ENCODE peak calls at places on chromosomes 4 and X, in seven cellular contexts. C is B cell, O is AG10803, U is nephron progenitor cell, E is mammary epithelial cell, Y is dorsolateral prefrontal cortex, L is pancreas. P is an unnamed sample.

GRCh38 chr4:66688674-66689073 is 856.6 kb downstream of the CENPC start:
- DNase-seq in Y (no peak), C (no peak), L (no peak), U (no peak), E (peak), O (peak), P (no peak)

GRCh38 chrX:79161655-79162054 is 17.2 kb downstream of the GPR174 start:
- DNase-seq in C (peak), O (no peak), L (no peak), U (no peak), Y (no peak), E (no peak), P (peak)

GRCh38 chr4:15479913-15480185 is 10.2 kb downstream of the CC2D2A start:
- DNase-seq in Y (no peak), C (no peak), L (no peak), E (no peak), O (peak), U (no peak), P (no peak)

GRCh38 chrX:44946771-44947170 is 73.8 kb downstream of the KDM6A start:
- DNase-seq in U (no peak), E (peak), L (no peak), C (no peak), O (no peak), Y (no peak), P (no peak)

GRCh38 chr4:15550491-15550890 is 80.8 kb downstream of the CC2D2A start:
- DNase-seq in Y (no peak), O (no peak), L (no peak), E (no peak), U (no peak), C (no peak), P (no peak)

GRCh38 chrX:24563291-24564010 is 83.7 kb downstream of the PCYT1B start:
- DNase-seq in O (no peak), U (no peak), Y (peak), E (no peak), L (no peak), C (no peak), P (no peak)

GRCh38 chr4:153792007-153792892 is 3.4 kb upstream of the SFRP2 start:
- DNase-seq in U (peak), Y (peak), E (peak), O (peak), L (peak), C (peak), P (peak)

GRCh38 chr4:134807231-134807745 is 605.7 kb upstream of the PABPC4L start:
- DNase-seq in C (no peak), L (no peak), Y (no peak), O (no peak), E (no peak), U (no peak), P (no peak)

GRCh38 chr4:151804821-151805220 is 44.0 kb upstream of the GATB start:
- DNase-seq in U (no peak), Y (no peak), L (no peak), E (no peak), O (no peak), C (no peak), P (no peak)

GRCh38 chr4:108080752-108081151 is 88.0 kb downstream of the LEF1 start:
- DNase-seq in C (no peak), U (no peak), O (no peak), Y (no peak), E (no peak), L (no peak), P (no peak)

GRCh38 chr4:70838400-70838971 is 1.2 kb downstream of the GRSF1 start:
- DNase-seq in O (peak), C (no peak), U (no peak), E (peak), L (no peak), Y (no peak), P (no peak)

GRCh38 chr4:149140841-149141240 is 674.8 kb downstream of the IQCM start:
- DNase-seq in C (no peak), E (no peak), O (no peak), L (no peak), U (no peak), Y (no peak), P (no peak)

GRCh38 chr4:121988950-121989349 is 37.1 kb upstream of the TRPC3 start:
- DNase-seq in C (no peak), E (no peak), Y (no peak), L (no peak), U (no peak), O (no peak), P (no peak)

GRCh38 chr4:99828477-99828876 is 11.8 kb downstream of the DAPP1 start:
- DNase-seq in E (peak), C (no peak), O (no peak), Y (no peak), L (no peak), U (no peak), P (no peak)

GRCh38 chrX:67723580-67724351 is 179.9 kb downstream of the AR start:
- DNase-seq in Y (no peak), O (no peak), U (no peak), E (no peak), C (no peak), L (no peak), P (no peak)

GRCh38 chr4:56187601-56188177 is 199.6 kb downstream of the AASDH start:
- DNase-seq in C (no peak), U (no peak), E (no peak), Y (no peak), O (no peak), L (no peak), P (no peak)

GRCh38 chr4:112847781-112848180 is 201.7 kb upstream of the ANK2 start:
- DNase-seq in E (no peak), O (no peak), Y (no peak), U (no peak), L (no peak), C (no peak), P (no peak)

GRCh38 chrX:3550160-3550765 is 163.2 kb downstream of the PRKX start:
- DNase-seq in L (peak), C (no peak), O (no peak), U (no peak), E (peak), Y (no peak), P (no peak)

GRCh38 chrX:45596190-45596808 is 395.6 kb upstream of the DIPK2B start:
- DNase-seq in O (peak), U (no peak), E (no peak), Y (no peak), C (no peak), L (no peak), P (no peak)

GRCh38 chr4:174316954-174317353 is 33.2 kb downstream of the CEP44 start:
- DNase-seq in E (no peak), L (no peak), Y (no peak), C (no peak), O (no peak), U (no peak), P (no peak)

GRCh38 chr4:28760003-28760402 is 1899.4 kb downstream of the STIM2 start:
- DNase-seq in Y (no peak), L (no peak), C (no peak), E (no peak), U (no peak), O (no peak), P (no peak)

GRCh38 chr4:25448379-25449109 is 71.5 kb downstream of the ANAPC4 start:
- DNase-seq in O (peak), U (no peak), Y (no peak), L (no peak), E (peak), C (no peak), P (no peak)

GRCh38 chrX:74420194-74421035 is 878 bp upstream of the SLC16A2 start:
- DNase-seq in L (peak), C (peak), U (peak), Y (peak), O (peak), E (peak), P (no peak)

DNA sequence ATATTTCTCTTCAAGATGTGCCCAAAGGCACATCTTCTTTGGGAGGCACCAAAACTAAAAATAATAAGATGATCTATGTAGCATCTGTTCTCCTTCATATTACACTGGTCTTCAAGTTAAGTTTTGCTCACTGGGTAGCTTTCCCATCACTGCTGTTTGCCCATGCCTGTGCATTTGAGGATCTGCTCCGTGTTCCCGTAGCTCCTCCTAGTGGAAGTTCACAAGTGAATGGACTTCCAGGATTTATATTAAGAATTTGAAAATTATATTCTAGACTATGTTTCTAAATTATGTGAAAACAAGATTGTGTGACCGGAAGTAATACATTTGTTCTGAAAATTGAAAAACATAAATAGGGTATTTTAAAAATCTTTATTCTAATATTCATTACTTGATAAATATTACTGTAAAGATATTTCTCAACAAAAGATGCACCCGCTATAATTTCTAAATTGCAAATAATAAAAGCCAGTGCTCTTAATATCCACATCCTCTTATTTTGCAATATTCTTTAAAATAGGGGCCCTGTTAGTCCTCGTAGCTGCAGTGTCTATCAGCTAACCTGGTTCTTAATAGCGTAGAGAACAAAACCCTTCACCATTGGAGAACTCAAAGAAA is 147.7 kb downstream of the RBM46 start:
- DNase-seq in E (peak), O (peak), C (no peak), U (no peak), L (no peak), Y (no peak), P (no peak)
- TF ChIP-seq CTCF in E (peak), O (peak), C (no peak), U (peak), L (peak), Y (peak), P (peak)

GRCh38 chr4:186366326-186366725 is 100.3 kb downstream of the F11 start:
- DNase-seq in Y (no peak), L (no peak), E (no peak), U (no peak), O (no peak), C (no peak), P (no peak)
- TF ChIP-seq CTCF in Y (no peak), L (no peak), E (no peak), U (no peak), O (no peak), C (no peak), P (no peak)

GRCh38 chr4:3148926-3149325 is 74.4 kb downstream of the HTT start:
- DNase-seq in U (no peak), L (no peak), Y (no peak), E (no peak), O (no peak), C (no peak), P (no peak)

DNA sequence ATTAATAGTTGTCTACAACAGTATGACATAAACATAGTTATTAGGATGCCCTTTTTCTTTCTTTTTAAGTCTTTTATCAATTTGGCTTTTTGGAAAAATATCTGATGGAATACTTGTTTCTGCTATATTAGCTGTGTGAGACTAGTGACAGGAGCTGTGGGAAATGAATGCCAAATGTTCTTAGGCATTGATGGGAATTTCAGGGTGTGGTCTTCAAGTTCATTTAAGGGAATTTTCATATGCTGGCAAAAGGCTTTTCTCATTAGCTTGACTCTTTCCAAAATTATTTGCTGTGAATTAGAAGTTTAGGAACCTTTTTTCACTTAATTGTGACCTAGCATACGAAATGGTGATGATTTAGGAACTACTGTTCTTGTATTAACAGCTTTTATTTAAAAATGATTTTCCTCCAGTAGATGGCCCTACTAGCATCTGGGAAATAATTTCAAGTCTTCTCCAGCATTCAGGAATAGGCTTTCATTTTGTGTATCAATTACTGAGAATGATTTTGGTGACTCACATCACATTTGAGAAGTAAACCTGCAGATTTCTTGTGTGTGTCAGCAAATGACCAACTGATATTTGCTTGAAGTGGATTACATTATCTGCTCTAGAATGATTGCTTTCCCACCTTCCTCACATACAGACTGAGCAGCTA is 70.9 kb downstream of the HTT start:
- DNase-seq in Y (no peak), O (peak), U (no peak), E (no peak), L (no peak), C (no peak), P (no peak)
- TF ChIP-seq CTCF in Y (peak), O (peak), U (no peak), E (peak), L (no peak), C (no peak), P (no peak)

GRCh38 chrX:154751669-154752271 is 893 bp upstream of the GAB3 start:
- DNase-seq in C (no peak), Y (no peak), O (no peak), U (no peak), E (no peak), L (no peak), P (no peak)

GRCh38 chrX:154751121-154751668 is 318 bp upstream of the GAB3 start:
- DNase-seq in U (no peak), Y (no peak), C (peak), O (no peak), E (no peak), L (no peak), P (peak)

GRCh38 chrX:154750301-154751120 is at the start of gene GAB3:
- DNase-seq in L (no peak), C (peak), Y (no peak), O (no peak), E (no peak), U (peak), P (peak)

GRCh38 chrX:154748712-154749339 is 2.1 kb downstream of the GAB3 start:
- DNase-seq in Y (no peak), C (peak), U (peak), L (no peak), O (no peak), E (peak), P (no peak)

GRCh38 chrX:154749856-154750255 is 1.0 kb downstream of the GAB3 start:
- DNase-seq in U (no peak), E (no peak), O (no peak), L (no peak), C (no peak), Y (no peak), P (no peak)
- TF ChIP-seq CTCF in U (no peak), E (no peak), O (no peak), L (no peak), C (no peak), Y (no peak), P (no peak)

GRCh38 chr4:80362578-80363181 is 27.1 kb downstream of the CFAP299 start:
- DNase-seq in L (no peak), C (peak), O (peak), U (peak), Y (peak), E (peak), P (no peak)
- TF ChIP-seq CTCF in L (no peak), C (peak), O (peak), U (peak), Y (peak), E (peak), P (peak)

GRCh38 chr4:110480031-110480549 is 4.1 kb downstream of the ENPEP start:
- DNase-seq in U (no peak), Y (peak), O (peak), C (no peak), E (peak), L (no peak), P (no peak)
- TF ChIP-seq CTCF in U (no peak), Y (no peak), O (peak), C (no peak), E (peak), L (no peak), P (peak)

GRCh38 chr4:173284463-173284862 is 49.7 kb downstream of the HMGB2 start:
- DNase-seq in C (no peak), Y (no peak), L (no peak), O (no peak), E (no peak), U (no peak), P (no peak)

GRCh38 chr4:173275150-173275549 is 59.0 kb downstream of the HMGB2 start:
- DNase-seq in E (no peak), L (no peak), C (no peak), O (no peak), U (no peak), Y (no peak), P (no peak)

GRCh38 chr4:173281420-173282333 is 52.5 kb downstream of the HMGB2 start:
- DNase-seq in O (no peak), U (no peak), Y (no peak), E (no peak), C (no peak), L (no peak), P (no peak)

GRCh38 chr4:173277340-173277739 is 56.8 kb downstream of the HMGB2 start:
- DNase-seq in Y (no peak), E (no peak), L (no peak), U (no peak), O (no peak), C (no peak), P (no peak)

GRCh38 chr4:173281001-173281400 is 53.2 kb downstream of the HMGB2 start:
- DNase-seq in Y (no peak), C (no peak), L (no peak), U (no peak), O (no peak), E (no peak), P (no peak)
- TF ChIP-seq CTCF in Y (no peak), C (no peak), L (no peak), U (no peak), O (no peak), E (no peak), P (no peak)

GRCh38 chr4:183504064-183504929 is 561 bp upstream of the ING2 start:
- DNase-seq in Y (peak), E (peak), U (peak), L (peak), O (peak), C (peak), P (peak)
- TF ChIP-seq CTCF in Y (no peak), E (peak), U (no peak), L (peak), O (peak), C (no peak), P (no peak)